ENCODE peak calls at places on chromosomes 13 and 19, in seven cellular contexts. I is pancreas, J is BE2C, O is stomach, E is Caco-2, M is GM23338, U is thoracic aorta. Y is an unnamed sample.
A peak's percentile ranks its signal among the peaks of the same experiment; 100 is the strongest.

GRCh38 chr19:2261438-2262172 is 5.4 kb upstream of the JSRP1 start:
- DNase-seq in U (no peak), J (peak; percentile 53), E (no peak), O (peak; percentile 60), M (peak; percentile 66), I (no peak), Y (no peak)

GRCh38 chr13:73365681-73366080 is 306.9 kb downstream of the KLF5 start:
- DNase-seq in M (peak; percentile 24), E (no peak), I (no peak), J (no peak), O (no peak), U (no peak), Y (no peak)

GRCh38 chr13:72726721-72727416 is 560 bp downstream of the MZT1 start:
- DNase-seq in M (peak; percentile 75), I (no peak), U (peak; percentile 4), E (no peak), J (peak; percentile 69), O (peak; percentile 29), Y (peak; percentile 93)

GRCh38 chr19:14189415-14189814 is 16.6 kb downstream of the ADGRL1 start:
- DNase-seq in E (no peak), O (no peak), J (no peak), U (no peak), M (no peak), I (no peak), Y (no peak)

GRCh38 chr19:7415163-7415856 is 66.6 kb downstream of the ARHGEF18 start:
- DNase-seq in M (peak; percentile 27), J (no peak), U (no peak), I (peak; percentile 49), O (peak; percentile 62), E (no peak), Y (no peak)

GRCh38 chr19:6730153-6730804 is 7.1 kb downstream of the GPR108 start:
- DNase-seq in O (peak; percentile 92), U (no peak), I (peak; percentile 84), E (no peak), M (peak; percentile 98), J (peak; percentile 46), Y (no peak)

GRCh38 chr13:60663788-60664187 is 266.8 kb downstream of the TDRD3 start:
- DNase-seq in O (no peak), U (no peak), M (no peak), J (no peak), I (no peak), E (no peak), Y (no peak)

GRCh38 chr19:44738603-44739585 is 9.6 kb upstream of the BCL3 start:
- DNase-seq in I (peak; percentile 65), O (peak; percentile 68), M (no peak), U (no peak), E (no peak), J (no peak), Y (peak; percentile 80)

GRCh38 chr19:40805258-40805868 is 6.4 kb downstream of the EGLN2 start:
- DNase-seq in I (peak; percentile 53), M (no peak), U (no peak), E (no peak), J (no peak), O (peak; percentile 73), Y (no peak)

GRCh38 chr19:48689438-48689837 is 6.3 kb upstream of the FUT2 start:
- DNase-seq in E (no peak), U (no peak), M (no peak), O (peak; percentile 55), J (no peak), I (no peak), Y (no peak)

GRCh38 chr19:1445185-1445931 is 4.6 kb upstream of the APC2 start:
- DNase-seq in U (no peak), I (peak; percentile 53), O (peak; percentile 77), M (peak; percentile 79), J (peak; percentile 82), E (peak; percentile 77), Y (peak; percentile 97)

GRCh38 chr13:32390484-32390883 is 37.4 kb downstream of the N4BP2L1 start:
- DNase-seq in M (no peak), U (no peak), O (no peak), I (no peak), E (no peak), J (no peak), Y (no peak)

DNA sequence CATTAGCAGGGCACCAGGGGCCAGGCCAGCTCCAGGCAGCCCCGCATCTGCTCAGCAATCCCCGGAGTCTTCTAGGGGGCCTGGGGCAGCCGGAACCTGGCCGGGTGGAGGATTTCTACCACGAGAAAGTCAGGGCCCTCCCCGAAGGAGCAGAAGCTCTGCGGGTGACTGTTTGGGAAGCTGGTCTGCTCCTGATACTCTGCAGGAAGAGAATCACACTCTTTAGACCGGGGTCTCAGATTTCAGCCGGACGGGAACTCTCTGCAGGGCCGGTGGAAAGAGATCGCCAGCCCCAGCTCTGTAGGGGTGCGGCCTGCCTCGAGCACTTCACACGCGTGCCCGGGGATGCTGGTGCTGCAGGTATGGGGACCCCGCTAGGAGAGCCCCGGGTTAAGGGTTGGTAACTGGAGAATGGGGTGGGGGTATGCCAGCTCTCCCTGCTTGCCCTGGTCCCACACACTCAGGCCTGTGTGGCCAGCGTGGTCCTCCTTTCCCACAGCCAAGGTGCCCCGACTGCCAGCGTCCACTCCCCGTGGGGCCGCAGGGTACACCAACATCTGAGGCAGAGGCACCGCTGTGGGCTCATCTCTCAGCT is 20.1 kb downstream of the RASA3 start:
- DNase-seq in O (no peak), M (no peak), I (no peak), U (no peak), E (no peak), J (no peak), Y (peak; percentile 67)
- H3K4me1 ChIP-seq in O (peaks cover 47% of the 10 kb centered on the region), M (peaks cover 8% of the 10 kb centered on the region), I (peaks cover 6% of the 10 kb centered on the region), U (peaks cover 23% of the 10 kb centered on the region), E (peaks cover 13% of the 10 kb centered on the region), J (peaks cover 20% of the 10 kb centered on the region), Y (peaks cover 65% of the 10 kb centered on the region)

GRCh38 chr19:37933965-37934364 is 27.0 kb downstream of the SIPA1L3 start:
- DNase-seq in E (peak; percentile 40), J (no peak), I (peak; percentile 36), M (no peak), O (peak; percentile 34), U (no peak), Y (peak; percentile 25)
- H3K4me3 ChIP-seq in E (peak overlapping the region; percentile 48), J (no peak overlapping the region), I (no peak overlapping the region), M (no peak overlapping the region), O (no peak overlapping the region), U (no peak overlapping the region), Y (no peak overlapping the region)

GRCh38 chr19:29525901-29526729 is at the start of gene VSTM2B:
- DNase-seq in U (no peak), J (no peak), I (no peak), O (no peak), E (no peak), M (peak; percentile 46), Y (peak; percentile 33)
- H3K4me1 ChIP-seq in U (peaks cover 31% of the 10 kb centered on the region), J (no peaks in the 10 kb centered on the region), I (no peaks in the 10 kb centered on the region), O (peaks cover 61% of the 10 kb centered on the region), E (no peaks in the 10 kb centered on the region), M (peaks cover 12% of the 10 kb centered on the region), Y (peaks cover 42% of the 10 kb centered on the region)

GRCh38 chr13:111115841-111116500 is 861 bp downstream of the ARHGEF7 start:
- DNase-seq in M (peak; percentile 52), J (no peak), I (no peak), U (no peak), E (no peak), O (no peak), Y (no peak)
- H3K4me3 ChIP-seq in M (peak overlapping the region; percentile 96), J (no peak overlapping the region), I (peak overlapping the region; percentile 46), U (peak overlapping the region; percentile 76), E (peak overlapping the region; percentile 21), O (peak overlapping the region; percentile 60), Y (peak overlapping the region; percentile 64)

GRCh38 chr13:89029062-89029461 is 1357.9 kb downstream of the SLITRK5 start:
- DNase-seq in U (no peak), I (no peak), M (no peak), J (no peak), O (no peak), E (no peak), Y (no peak)
- H3K4me1 ChIP-seq in U (no peaks in the 10 kb centered on the region), I (no peaks in the 10 kb centered on the region), M (no peaks in the 10 kb centered on the region), J (no peaks in the 10 kb centered on the region), O (no peaks in the 10 kb centered on the region), E (no peaks in the 10 kb centered on the region), Y (no peaks in the 10 kb centered on the region)

GRCh38 chr19:33225458-33225925 is at the start of gene SLC7A10:
- DNase-seq in U (no peak), E (no peak), M (peak; percentile 55), J (peak; percentile 8), I (no peak), O (no peak), Y (no peak)
- H3K4me3 ChIP-seq in U (peak within 1 kb of the TSS; percentile 48), E (no peak within 1 kb of the TSS), M (peak within 1 kb of the TSS; percentile 66), J (no peak within 1 kb of the TSS), I (peak within 1 kb of the TSS; percentile 3), O (peak within 1 kb of the TSS; percentile 29), Y (peak within 1 kb of the TSS; percentile 37)

GRCh38 chr19:38323276-38323675 is 3.6 kb downstream of the KCNK6 start:
- DNase-seq in M (no peak), E (no peak), O (no peak), U (no peak), J (no peak), I (no peak), Y (no peak)

GRCh38 chr19:38324431-38324830 is 4.8 kb downstream of the KCNK6 start:
- DNase-seq in U (no peak), I (no peak), E (no peak), M (no peak), J (no peak), O (no peak), Y (no peak)

GRCh38 chr19:38320969-38321339 is 1.3 kb downstream of the KCNK6 start:
- DNase-seq in E (no peak), U (no peak), M (no peak), J (no peak), O (no peak), I (no peak), Y (no peak)

GRCh38 chr19:38319421-38320258 is at the start of gene KCNK6:
- DNase-seq in J (no peak), M (peak; percentile 77), U (no peak), I (peak; percentile 52), O (peak; percentile 70), E (peak; percentile 45), Y (peak; percentile 88)

GRCh38 chr19:38321646-38322323 is 2.1 kb downstream of the KCNK6 start:
- DNase-seq in O (no peak), I (no peak), E (no peak), U (no peak), J (peak; percentile 31), M (no peak), Y (no peak)
- H3K4me1 ChIP-seq in O (peaks cover 54% of the 10 kb centered on the region), I (no peaks in the 10 kb centered on the region), E (peaks cover 4% of the 10 kb centered on the region), U (peaks cover 46% of the 10 kb centered on the region), J (no peaks in the 10 kb centered on the region), M (no peaks in the 10 kb centered on the region), Y (peaks cover 34% of the 10 kb centered on the region)